ENCODE peak calls at places on chromosomes 7 and 10, in five cellular contexts. S, V, P, W and M are unnamed samples.
A peak's percentile ranks its signal among the peaks of the same experiment; 100 is the strongest.

GRCh38 chr7:143049380-143049779 is 2.8 kb upstream of the OR6V1 start:
- DNase-seq in S (no peak), V (peak; percentile 72), P (no peak), W (no peak), M (no peak)

GRCh38 chr7:94395141-94396041 is 696 bp downstream of the COL1A2 start:
- DNase-seq in S (peak; percentile 80), V (peak; percentile 68), P (peak; percentile 54), W (peak; percentile 88), M (peak; percentile 79)

GRCh38 chr7:142592231-142592630 is 157.0 kb upstream of the PRSS1 start:
- DNase-seq in S (no peak), V (no peak), P (no peak), W (no peak), M (no peak)

GRCh38 chr10:115951242-115951641 is 321.8 kb downstream of the GFRA1 start:
- DNase-seq in S (no peak), V (no peak), P (no peak), W (no peak), M (no peak)

GRCh38 chr10:7444576-7445226 is 33.9 kb upstream of the SFMBT2 start:
- DNase-seq in S (no peak), V (no peak), P (no peak), W (no peak), M (peak; percentile 25)

GRCh38 chr10:88707429-88708110 is 1.5 kb downstream of the LIPK start:
- DNase-seq in S (no peak), V (no peak), P (no peak), W (peak; percentile 93), M (no peak)

GRCh38 chr7:47952224-47952623 is 4.0 kb upstream of the PKD1L1 start:
- DNase-seq in S (no peak), V (no peak), P (no peak), W (no peak), M (no peak)

GRCh38 chr10:126895214-126895781 is 9.9 kb upstream of the DOCK1 start:
- DNase-seq in S (peak; percentile 36), V (no peak), P (no peak), W (no peak), M (no peak)

GRCh38 chr10:116748041-116748440 is 5.7 kb upstream of the HSPA12A start:
- DNase-seq in S (peak; percentile 29), V (no peak), P (peak; percentile 11), W (peak; percentile 90), M (no peak)

GRCh38 chr7:5237286-5237685 is 45.5 kb upstream of the SLC29A4 start:
- DNase-seq in S (no peak), V (peak; percentile 53), P (peak; percentile 40), W (peak; percentile 52), M (peak; percentile 82)

GRCh38 chr7:7699970-7700369 is 18.4 kb downstream of the RPA3 start:
- DNase-seq in S (peak; percentile 5), V (no peak), P (no peak), W (no peak), M (no peak)

GRCh38 chr10:81784111-81784597 is 90.8 kb upstream of the NRG3 start:
- DNase-seq in S (no peak), V (no peak), P (no peak), W (no peak), M (no peak)

GRCh38 chr7:47579458-47579857 is 2.5 kb downstream of the TNS3 start:
- DNase-seq in S (no peak), V (no peak), P (no peak), W (no peak), M (no peak)

GRCh38 chr7:801940-802364 is 30.3 kb upstream of the SUN1 start:
- DNase-seq in S (no peak), V (peak; percentile 32), P (peak; percentile 72), W (peak; percentile 39), M (peak; percentile 70)

GRCh38 chr7:146700015-146700560 is 583.5 kb downstream of the CNTNAP2 start:
- DNase-seq in S (peak; percentile 60), V (no peak), P (no peak), W (no peak), M (no peak)

GRCh38 chr7:149615690-149616270 is 118.2 kb upstream of the ZNF746 start:
- DNase-seq in S (no peak), V (no peak), P (no peak), W (no peak), M (no peak)

GRCh38 chr10:92290076-92290836 is 622 bp downstream of the CPEB3 start:
- DNase-seq in S (peak; percentile 44), V (peak; percentile 29), P (peak; percentile 65), W (peak; percentile 62), M (peak; percentile 67)

GRCh38 chr7:147805996-147806576 is 784.5 kb upstream of the C7orf33 start:
- DNase-seq in S (no peak), V (no peak), P (no peak), W (no peak), M (no peak)

GRCh38 chr10:101397140-101397539 is 43.2 kb downstream of the BTRC start:
- DNase-seq in S (no peak), V (peak; percentile 58), P (no peak), W (no peak), M (no peak)

GRCh38 chr10:15879663-15880062 is 19.4 kb upstream of the MINDY3 start:
- DNase-seq in S (no peak), V (no peak), P (no peak), W (peak; percentile 25), M (no peak)

GRCh38 chr7:32347244-32347828 is 142.8 kb downstream of the LSM5 start:
- DNase-seq in S (peak; percentile 40), V (peak; percentile 17), P (peak; percentile 44), W (peak; percentile 30), M (peak; percentile 31)

GRCh38 chr7:55413442-55413841 is 48.3 kb downstream of the LANCL2 start:
- DNase-seq in S (no peak), V (no peak), P (no peak), W (no peak), M (no peak)

GRCh38 chr7:25014735-25015134 is 34.8 kb upstream of the OSBPL3 start:
- DNase-seq in S (peak; percentile 81), V (no peak), P (no peak), W (peak; percentile 78), M (no peak)

GRCh38 chr10:10542368-10542961 is 475.2 kb upstream of the CELF2 start:
- DNase-seq in S (no peak), V (no peak), P (no peak), W (no peak), M (no peak)

GRCh38 chr7:102320181-102320580 is 33.5 kb downstream of the SH2B2 start:
- DNase-seq in S (no peak), V (no peak), P (no peak), W (no peak), M (no peak)

GRCh38 chr7:127844707-127845331 is 186.4 kb downstream of the LRRC4 start:
- DNase-seq in S (peak; percentile 13), V (peak; percentile 27), P (peak; percentile 52), W (peak; percentile 29), M (peak; percentile 48)

GRCh38 chr7:156196649-156197048 is 384.4 kb upstream of the SHH start:
- DNase-seq in S (no peak), V (no peak), P (no peak), W (no peak), M (no peak)

GRCh38 chr10:92181575-92181974 is 109.3 kb downstream of the CPEB3 start:
- DNase-seq in S (peak; percentile 9), V (no peak), P (no peak), W (no peak), M (no peak)

GRCh38 chr10:118844731-118845573 is 90.2 kb upstream of the CACUL1 start:
- DNase-seq in S (peak; percentile 20), V (no peak), P (no peak), W (peak; percentile 58), M (no peak)

GRCh38 chr10:76553700-76554470 is 1083.7 kb downstream of the KCNMA1 start:
- DNase-seq in S (no peak), V (no peak), P (no peak), W (no peak), M (no peak)

GRCh38 chr7:132411142-132411541 is 165.1 kb downstream of the PLXNA4 start:
- DNase-seq in S (no peak), V (no peak), P (no peak), W (no peak), M (no peak)

GRCh38 chr10:74889662-74889998 is 63.2 kb downstream of the KAT6B start:
- DNase-seq in S (peak; percentile 39), V (no peak), P (no peak), W (no peak), M (no peak)

GRCh38 chr7:2760098-2760889 is 72.3 kb downstream of the AMZ1 start:
- DNase-seq in S (peak; percentile 62), V (peak; percentile 79), P (peak; percentile 90), W (peak; percentile 63), M (peak; percentile 90)

GRCh38 chr10:123808873-123809272 is 82.7 kb downstream of the CPXM2 start:
- DNase-seq in S (peak; percentile 25), V (no peak), P (no peak), W (peak; percentile 74), M (no peak)

GRCh38 chr7:8702807-8703206 is 269.4 kb downstream of the NXPH1 start:
- DNase-seq in S (no peak), V (no peak), P (no peak), W (no peak), M (no peak)

GRCh38 chr7:8700076-8700624 is 266.7 kb downstream of the NXPH1 start:
- DNase-seq in S (no peak), V (no peak), P (no peak), W (no peak), M (no peak)
- TF ChIP-seq CTCF in S (no peak), V (no peak), P (no peak), W (no peak), M (no peak)

GRCh38 chr10:4981722-4982471 is 18.7 kb downstream of the AKR1C1 start:
- DNase-seq in S (peak; percentile 52), V (peak; percentile 30), P (peak; percentile 50), W (peak; percentile 74), M (no peak)
- TF ChIP-seq CTCF in S (peak; percentile 52), V (peak; percentile 62), P (no peak), W (peak; percentile 55), M (no peak)

DNA sequence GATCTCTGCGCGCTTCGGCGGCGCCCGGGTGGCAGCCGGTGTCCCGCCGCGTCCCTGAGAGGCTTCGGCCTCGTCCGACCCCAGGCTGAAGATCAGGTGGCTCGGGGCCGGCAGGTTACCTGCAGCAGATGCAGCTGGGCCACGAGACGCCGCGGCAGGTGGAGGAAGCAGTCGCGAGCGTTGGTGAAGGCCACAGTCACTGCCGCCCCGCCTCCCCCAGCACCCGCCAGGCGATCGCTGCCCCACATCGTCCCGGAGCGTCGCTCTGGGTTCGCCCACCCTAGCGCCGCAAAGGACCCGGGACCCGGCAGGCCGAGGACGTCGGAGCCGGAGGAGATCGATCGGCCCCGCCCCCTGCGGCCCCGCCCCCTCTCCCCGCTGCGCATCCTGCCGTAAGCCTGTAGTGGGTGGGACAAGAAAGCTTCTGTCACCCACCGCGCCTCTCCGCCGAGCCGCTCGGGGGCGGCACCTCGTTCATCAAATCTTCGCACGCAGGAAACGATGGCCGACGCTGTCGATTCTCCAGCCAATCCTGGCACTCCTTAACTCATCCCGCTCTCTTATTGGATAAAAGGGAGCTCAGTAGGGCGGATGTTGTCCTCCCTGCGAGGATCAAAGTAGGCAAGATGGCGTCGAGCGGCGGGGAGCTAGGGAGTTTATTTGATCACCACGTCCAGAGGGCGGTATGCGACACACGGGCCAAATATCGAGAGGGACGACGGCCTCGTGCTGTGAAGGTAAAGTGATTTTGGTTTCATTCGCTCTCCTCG is at the start of the genes PEX1 and RBM48:
- DNase-seq in S (peak; percentile 98), V (peak; percentile 97), P (peak; percentile 97), W (peak; percentile 100), M (peak; percentile 99)
- TF ChIP-seq CTCF in S (peak; percentile 65), V (peak; percentile 68), P (peak; percentile 67), W (peak; percentile 38), M (peak; percentile 15)

DNA sequence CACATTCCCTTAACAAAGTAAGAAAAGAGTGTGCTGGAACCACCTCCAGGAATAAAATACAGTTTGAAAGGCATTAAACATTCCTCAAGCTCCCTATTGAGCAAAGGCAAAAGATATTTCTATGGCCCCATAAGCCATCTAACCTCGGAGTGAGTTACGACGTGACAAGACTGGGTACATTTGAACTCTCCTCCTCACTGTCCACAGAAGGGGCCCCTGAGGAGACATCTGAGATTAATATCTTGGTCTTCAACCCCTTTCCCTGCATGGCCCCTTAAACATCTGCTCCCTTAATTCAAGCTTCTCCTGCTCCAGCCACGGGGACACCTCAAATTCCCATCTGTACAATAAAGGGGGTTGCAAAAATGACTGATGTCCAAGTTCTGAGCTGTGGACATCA is 526 bp downstream of the GIMAP1 start:
- DNase-seq in S (no peak), V (no peak), P (no peak), W (no peak), M (no peak)
- TF ChIP-seq CTCF in S (no peak), V (no peak), P (no peak), W (no peak), M (no peak)